ENCODE peak calls at places on chromosomes 12 and 14, in ten cellular contexts. Z is fibroblast of the aortic adventitia; G is IMR-90; U is non-pigmented ciliary epithelial cell; L is NCI-H2171 treated with DMSO at 0.1 percent for 48 hours; B is type B pancreatic cell; C is GM12865; R is stimulated activated CD4-positive, alpha-beta T cell treated with anti-CD3 and anti-CD28 coated beads, Interleukin-2, amount 100 ng/mL, for 48 hours; F is Right ventricle myocardium superior; O is ELF-1. P is an unnamed sample.

GRCh38 chr14:76688373-76688671 is 72.9 kb upstream of the VASH1 start:
- DNase-seq in G (no peak), U (no peak), R (no peak), C (no peak), O (no peak), L (no peak), B (no peak), F (no peak), Z (no peak), P (no peak)

GRCh38 chr14:34539407-34540180 is at the start of gene EAPP:
- DNase-seq in U (peak), O (peak), C (peak), Z (peak), R (peak), G (peak), F (peak), B (peak), L (no peak), P (peak)

GRCh38 chr12:55681142-55682077 is 26.3 kb downstream of the ITGA7 start:
- DNase-seq in O (peak), C (no peak), R (no peak), Z (peak), G (peak), F (peak), U (peak), B (no peak), L (peak), P (peak)

GRCh38 chr12:132313182-132313581 is 16.2 kb downstream of the GALNT9 start:
- DNase-seq in C (no peak), G (no peak), L (no peak), Z (no peak), U (no peak), F (no peak), R (no peak), B (no peak), O (no peak), P (no peak)

GRCh38 chr12:107622005-107622404 is 63.6 kb upstream of the PWP1 start:
- DNase-seq in B (no peak), O (peak), C (peak), R (no peak), Z (peak), F (no peak), U (no peak), G (peak), L (no peak), P (no peak)

GRCh38 chr12:132559652-132560420 is 50.5 kb downstream of the LRCOL1 start:
- DNase-seq in O (peak), U (no peak), Z (no peak), L (peak), B (peak), C (peak), R (peak), G (peak), F (peak), P (peak)

GRCh38 chr12:121214171-121214777 is 4.3 kb downstream of the P2RX4 start:
- DNase-seq in B (no peak), L (no peak), G (peak), O (no peak), Z (peak), F (no peak), C (peak), U (peak), R (no peak), P (peak)

GRCh38 chr12:57543666-57544065 is 3.3 kb downstream of the DCTN2 start:
- DNase-seq in Z (no peak), U (no peak), B (no peak), L (no peak), R (no peak), C (no peak), G (peak), F (no peak), O (no peak), P (no peak)

GRCh38 chr12:111446044-111446581 is 40.4 kb downstream of the SH2B3 start:
- DNase-seq in R (no peak), L (peak), Z (peak), B (peak), O (peak), U (no peak), C (peak), G (peak), F (peak), P (peak)

GRCh38 chr12:11958216-11959091 is 112.3 kb upstream of the BCL2L14 start:
- DNase-seq in B (no peak), R (peak), G (peak), F (no peak), Z (peak), U (peak), C (peak), O (no peak), L (no peak), P (peak)

GRCh38 chr12:116528498-116528897 is 30.7 kb upstream of the MAP1LC3B2 start:
- DNase-seq in Z (no peak), F (no peak), O (no peak), C (no peak), G (no peak), B (no peak), R (no peak), L (no peak), U (no peak), P (peak)

GRCh38 chr14:63323148-63323547 is 4.4 kb upstream of the GPHB5 start:
- DNase-seq in F (no peak), O (no peak), B (no peak), G (no peak), L (no peak), C (no peak), Z (no peak), R (no peak), U (no peak), P (no peak)

GRCh38 chr12:53325539-53326061 is 4.2 kb upstream of the AAAS start:
- DNase-seq in F (peak), C (peak), G (no peak), R (no peak), B (no peak), U (no peak), Z (no peak), O (peak), L (peak), P (no peak)

GRCh38 chr14:77208979-77209318 is 27.4 kb downstream of the TMEM63C start:
- DNase-seq in Z (no peak), B (no peak), C (no peak), R (no peak), F (no peak), U (no peak), L (no peak), O (no peak), G (no peak), P (no peak)

P was measured in HCEC 1CT.